ENCODE peak calls at places on chromosomes 13 and 19, in nine cellular contexts. Z is stimulated activated CD4-positive, alpha-beta T cell treated with anti-CD3 and anti-CD28 coated beads, Interleukin-2, amount 100 ng/mL, for 48 hours; R is non-pigmented ciliary epithelial cell; M is NCI-H226; T is AG09319; K is NCI-H345; C is fibroblast of the aortic adventitia; L is activated T-helper 1 cell treated with anti-CD3 and anti-CD28 coated beads, Interleukin-12 subunit alpha, Interleukin-12 subunit beta, Interleukin-2, Interleukin-4 antibody, amounts not matched to agents 30 ng/mL and 10 ng/mL and 1 ng/mL, durations not matched to agents 14 hours and 24 hours and 36 hours; W is activated T-cell treated with anti-CD3 and anti-CD28 coated beads for 24 hours. A is an unnamed sample.
A peak's percentile ranks its signal among the peaks of the same experiment; 100 is the strongest.

GRCh38 chr19:53294786-53295441 is 27.4 kb upstream of the VN1R4 start:
- DNase-seq in L (no peak), R (no peak), W (no peak), M (no peak), Z (no peak), K (no peak), C (no peak), T (no peak), A (no peak)

GRCh38 chr19:8192227-8192820 is 16.8 kb upstream of the CERS4 start:
- DNase-seq in Z (no peak), L (no peak), T (no peak), R (no peak), C (no peak), K (no peak), W (no peak), M (no peak), A (no peak)

GRCh38 chr13:98482476-98483444 is 94.1 kb downstream of the STK24 start:
- DNase-seq in M (peak; percentile 93), T (peak; percentile 61), K (no peak), W (no peak), L (no peak), Z (no peak), R (no peak), C (no peak), A (peak; percentile 43)

GRCh38 chr19:14871619-14872230 is 14.2 kb downstream of the OR7A17 start:
- DNase-seq in C (peak; percentile 23), R (no peak), W (no peak), M (no peak), T (no peak), Z (no peak), K (no peak), L (no peak), A (no peak)

GRCh38 chr19:2743099-2743498 is 3.3 kb upstream of the SLC39A3 start:
- DNase-seq in K (no peak), T (no peak), R (no peak), M (no peak), C (no peak), Z (no peak), W (no peak), L (no peak), A (no peak)

GRCh38 chr19:57978586-57979289 is 4.4 kb upstream of the C19orf18 start:
- DNase-seq in Z (no peak), W (no peak), K (no peak), L (no peak), M (no peak), C (peak; percentile 5), T (no peak), R (no peak), A (no peak)

GRCh38 chr13:29402168-29402621 is 193.3 kb downstream of the SLC7A1 start:
- DNase-seq in C (peak; percentile 14), M (peak; percentile 3), W (no peak), Z (no peak), L (no peak), R (peak; percentile 23), T (no peak), K (no peak), A (peak; percentile 18)

GRCh38 chr13:40167327-40167726 is 499.1 kb downstream of the FOXO1 start:
- DNase-seq in C (no peak), K (no peak), M (no peak), R (no peak), W (no peak), T (no peak), Z (no peak), L (no peak), A (no peak)

GRCh38 chr19:2460245-2460644 is 3.5 kb upstream of the LMNB2 start:
- DNase-seq in T (no peak), C (no peak), K (no peak), M (no peak), R (no peak), L (no peak), Z (no peak), W (no peak), A (no peak)

GRCh38 chr13:33111414-33112110 is 95.3 kb downstream of the KL start:
- DNase-seq in K (no peak), T (no peak), C (peak; percentile 57), L (no peak), M (no peak), W (no peak), R (no peak), Z (no peak), A (no peak)

GRCh38 chr13:75480691-75481175 is 1.2 kb downstream of the TBC1D4 start:
- DNase-seq in R (no peak), T (no peak), W (no peak), M (peak; percentile 12), K (peak; percentile 83), L (peak; percentile 12), Z (peak; percentile 1), C (peak; percentile 56), A (no peak)

GRCh38 chr19:55624109-55625003 is at the start of gene ZNF784:
- DNase-seq in K (peak; percentile 88), M (peak; percentile 84), W (peak; percentile 90), Z (peak; percentile 92), L (peak; percentile 91), R (no peak), T (peak; percentile 86), C (peak; percentile 94), A (peak; percentile 62)

GRCh38 chr19:30690935-30691505 is 318.8 kb downstream of the ZNF536 start:
- DNase-seq in M (no peak), C (no peak), T (no peak), Z (no peak), W (no peak), R (no peak), L (no peak), K (no peak), A (no peak)

GRCh38 chr13:110106726-110107125 is 200.2 kb downstream of the COL4A1 start:
- DNase-seq in C (peak; percentile 56), R (no peak), Z (no peak), T (peak; percentile 22), M (peak; percentile 47), L (no peak), W (no peak), K (no peak), A (no peak)

GRCh38 chr13:107203146-107203847 is 635.4 kb upstream of the ARGLU1 start:
- DNase-seq in C (peak; percentile 0), R (no peak), L (no peak), T (no peak), K (no peak), W (no peak), Z (no peak), M (no peak), A (no peak)

GRCh38 chr19:56837892-56838679 is 2.4 kb downstream of the PEG3 start:
- DNase-seq in M (no peak), L (no peak), K (no peak), Z (no peak), C (no peak), T (no peak), W (no peak), R (no peak), A (no peak)

GRCh38 chr13:84571264-84571663 is 689.0 kb upstream of the SLITRK1 start:
- DNase-seq in M (no peak), L (no peak), C (no peak), Z (no peak), R (no peak), W (no peak), T (no peak), K (no peak), A (no peak)

GRCh38 chr13:50320297-50320862 is 305.1 kb downstream of the KCNRG start:
- DNase-seq in R (peak; percentile 41), K (no peak), Z (no peak), M (peak; percentile 53), T (no peak), C (peak; percentile 62), L (no peak), W (no peak), A (peak; percentile 35)

GRCh38 chr13:43572601-43573360 is 214.0 kb downstream of the ENOX1 start:
- DNase-seq in Z (no peak), T (peak; percentile 18), C (peak; percentile 21), L (no peak), K (no peak), R (no peak), W (no peak), M (peak; percentile 73), A (peak; percentile 67)

GRCh38 chr13:83221256-83221655 is 661.0 kb downstream of the SLITRK1 start:
- DNase-seq in C (peak; percentile 45), R (no peak), M (peak; percentile 29), W (no peak), T (no peak), K (no peak), L (no peak), Z (no peak), A (no peak)

GRCh38 chr19:56120371-56121179 is 520 bp downstream of the ZNF787 start:
- DNase-seq in T (no peak), R (no peak), C (peak; percentile 55), L (peak; percentile 81), K (peak; percentile 71), Z (peak; percentile 67), W (peak; percentile 72), M (peak; percentile 74), A (peak; percentile 32)

GRCh38 chr13:112131740-112132113 is 64.8 kb downstream of the SOX1 start:
- DNase-seq in R (no peak), L (no peak), Z (no peak), C (no peak), W (no peak), K (peak; percentile 74), M (no peak), T (no peak), A (no peak)

GRCh38 chr19:40210919-40211318 is 7.3 kb downstream of the TTC9B start:
- DNase-seq in T (no peak), Z (no peak), W (no peak), K (no peak), R (no peak), C (no peak), M (no peak), L (no peak), A (no peak)

A was measured in skeletal muscle cell.